ENCODE peak calls at places on chromosomes 11 and 22, in ten cellular contexts. A is HAP-1, C is sigmoid colon, U is adipocyte, M is thyroid gland, D is heart left ventricle, I is upper lobe of right lung, Q is endodermal cell, N is stomach, V is tibial nerve. T is an unnamed sample.

GRCh38 chr22:32940736-32941135 is 117.4 kb downstream of the SYN3 start:
- DNase-seq in Q (no peak), N (no peak), C (no peak), V (no peak), U (no peak), M (no peak), I (no peak), D (no peak), A (no peak), T (no peak)

GRCh38 chr11:37505406-37505805 is 907.4 kb upstream of the RAG2 start:
- DNase-seq in D (no peak), V (no peak), A (no peak), N (no peak), I (no peak), Q (peak; percentile 39), M (no peak), U (no peak), C (no peak), T (no peak)

GRCh38 chr22:18035740-18036139 is 11.4 kb upstream of the MICAL3 start:
- DNase-seq in U (no peak), M (peak; percentile 52), C (no peak), V (no peak), I (no peak), D (peak; percentile 48), A (no peak), Q (no peak), N (peak; percentile 36), T (no peak)

GRCh38 chr11:84800755-84801346 is 826.3 kb downstream of the DLG2 start:
- DNase-seq in D (no peak), N (no peak), I (no peak), Q (no peak), A (peak; percentile 60), V (no peak), M (no peak), C (no peak), U (peak; percentile 77), T (peak; percentile 55)

GRCh38 chr11:61049066-61049382 is 53.3 kb upstream of the CD5 start:
- DNase-seq in M (no peak), I (no peak), V (no peak), U (no peak), Q (no peak), A (no peak), D (no peak), N (no peak), C (no peak), T (no peak)

GRCh38 chr22:49362393-49362792 is 465.3 kb downstream of the BRD1 start:
- DNase-seq in M (no peak), U (no peak), N (peak; percentile 3), D (no peak), Q (no peak), C (no peak), I (no peak), A (no peak), V (no peak), T (no peak)

GRCh38 chr11:10405858-10406592 is 49.0 kb upstream of the AMPD3 start:
- DNase-seq in M (peak; percentile 72), D (peak; percentile 78), U (peak; percentile 97), I (no peak), A (peak; percentile 81), Q (peak; percentile 85), C (peak; percentile 88), V (no peak), N (peak; percentile 48), T (peak; percentile 90)

GRCh38 chr22:23856721-23857605 is 712 bp upstream of the SLC2A11 start:
- DNase-seq in Q (peak; percentile 87), C (peak; percentile 81), D (peak; percentile 61), A (peak; percentile 71), N (no peak), V (no peak), I (peak; percentile 77), U (peak; percentile 80), M (peak; percentile 61), T (no peak)

GRCh38 chr11:23574149-23574548 is 713.9 kb upstream of the CCDC179 start:
- DNase-seq in D (no peak), V (no peak), M (no peak), U (no peak), C (no peak), A (no peak), N (no peak), I (no peak), Q (no peak), T (no peak)

GRCh38 chr22:25282346-25282670 is 62.9 kb downstream of the CRYBB2 start:
- DNase-seq in M (no peak), U (no peak), A (no peak), I (no peak), D (no peak), V (no peak), C (no peak), N (no peak), Q (peak; percentile 78), T (no peak)

GRCh38 chr22:25282671-25283561 is 63.5 kb downstream of the CRYBB2 start:
- DNase-seq in I (no peak), A (no peak), M (no peak), Q (peak; percentile 87), V (no peak), C (no peak), U (no peak), N (no peak), D (no peak), T (no peak)

DNA sequence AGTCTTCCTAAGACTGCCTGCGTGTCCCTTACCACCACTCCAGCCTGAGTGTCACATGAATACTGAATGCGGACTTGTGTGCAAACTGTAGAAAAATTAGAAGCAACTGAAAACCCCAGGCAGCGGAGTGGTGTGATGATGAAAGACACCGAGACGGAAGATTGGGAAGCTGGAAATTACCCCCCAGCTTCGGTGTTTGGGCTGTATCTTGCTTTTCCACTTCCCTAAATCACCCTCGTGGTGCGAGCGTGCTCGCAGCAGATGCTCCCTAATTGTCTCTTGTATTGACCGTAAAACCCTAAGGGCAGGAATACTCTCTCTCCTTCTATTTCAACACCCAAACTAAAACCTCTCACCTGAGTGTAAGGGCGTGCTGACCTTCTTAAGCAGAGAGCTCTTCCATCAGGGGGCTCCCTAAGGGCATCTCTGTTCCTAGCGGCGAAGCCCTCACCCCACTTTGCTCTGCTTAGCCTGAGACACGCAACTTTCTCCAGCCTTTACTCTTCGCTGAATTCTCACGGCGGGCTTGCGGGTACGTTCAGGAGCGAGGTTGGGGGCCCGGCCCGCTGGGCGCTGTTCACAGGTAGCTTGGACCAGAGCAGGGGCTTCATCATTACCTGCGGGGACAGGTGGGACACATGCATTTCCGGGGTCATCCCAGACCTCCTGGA is 62.4 kb downstream of the CRYBB2 start:
- DNase-seq in M (no peak), D (no peak), V (no peak), I (no peak), A (no peak), U (no peak), N (no peak), Q (peak; percentile 68), C (no peak), T (no peak)
- H3K4me3 ChIP-seq in M (no peak overlapping the region), D (no peak overlapping the region), V (no peak overlapping the region), I (no peak overlapping the region), A (no peak overlapping the region), U (no peak overlapping the region), N (no peak overlapping the region), Q (peak overlapping the region; percentile 83), C (no peak overlapping the region), T (no peak overlapping the region)

GRCh38 chr11:116786360-116786759 is 1.5 kb downstream of the ZPR1 start:
- DNase-seq in V (no peak), C (no peak), M (no peak), A (no peak), I (no peak), D (no peak), U (no peak), N (no peak), Q (no peak), T (no peak)

GRCh38 chr11:116787786-116788486 is at the start of gene ZPR1:
- DNase-seq in D (peak; percentile 85), M (peak; percentile 82), V (peak; percentile 58), A (peak; percentile 80), U (peak; percentile 91), C (peak; percentile 92), I (peak; percentile 95), Q (peak; percentile 88), N (peak; percentile 89), T (no peak)

GRCh38 chr11:116788534-116788933 is 711 bp upstream of the ZPR1 start:
- DNase-seq in I (no peak), D (no peak), U (no peak), M (no peak), A (no peak), Q (no peak), C (no peak), N (no peak), V (no peak), T (no peak)

GRCh38 chr11:116787436-116787785 is 412 bp downstream of the ZPR1 start:
- DNase-seq in V (no peak), N (no peak), M (no peak), Q (no peak), I (no peak), D (no peak), U (peak; percentile 43), C (no peak), A (no peak), T (no peak)

GRCh38 chr11:116786966-116787365 is 857 bp downstream of the ZPR1 start:
- DNase-seq in I (no peak), N (no peak), C (no peak), Q (no peak), U (no peak), D (no peak), V (no peak), A (no peak), M (no peak), T (no peak)
- H3K4me3 ChIP-seq in I (peak overlapping the region; percentile 89), N (peak overlapping the region; percentile 99), C (peak overlapping the region; percentile 97), Q (peak overlapping the region; percentile 93), U (peak overlapping the region; percentile 89), D (peak overlapping the region; percentile 74), V (peak overlapping the region; percentile 67), A (peak overlapping the region; percentile 77), M (peak overlapping the region; percentile 92), T (peak overlapping the region; percentile 92)

GRCh38 chr11:105070221-105070789 is 25.2 kb upstream of the CARD16 start:
- DNase-seq in D (no peak), A (no peak), M (no peak), V (no peak), U (no peak), C (no peak), Q (no peak), N (no peak), I (no peak), T (no peak)
- H3K4me3 ChIP-seq in D (no peak overlapping the region), A (no peak overlapping the region), M (no peak overlapping the region), V (no peak overlapping the region), U (no peak overlapping the region), C (no peak overlapping the region), Q (no peak overlapping the region), N (no peak overlapping the region), I (no peak overlapping the region), T (no peak overlapping the region)

DNA sequence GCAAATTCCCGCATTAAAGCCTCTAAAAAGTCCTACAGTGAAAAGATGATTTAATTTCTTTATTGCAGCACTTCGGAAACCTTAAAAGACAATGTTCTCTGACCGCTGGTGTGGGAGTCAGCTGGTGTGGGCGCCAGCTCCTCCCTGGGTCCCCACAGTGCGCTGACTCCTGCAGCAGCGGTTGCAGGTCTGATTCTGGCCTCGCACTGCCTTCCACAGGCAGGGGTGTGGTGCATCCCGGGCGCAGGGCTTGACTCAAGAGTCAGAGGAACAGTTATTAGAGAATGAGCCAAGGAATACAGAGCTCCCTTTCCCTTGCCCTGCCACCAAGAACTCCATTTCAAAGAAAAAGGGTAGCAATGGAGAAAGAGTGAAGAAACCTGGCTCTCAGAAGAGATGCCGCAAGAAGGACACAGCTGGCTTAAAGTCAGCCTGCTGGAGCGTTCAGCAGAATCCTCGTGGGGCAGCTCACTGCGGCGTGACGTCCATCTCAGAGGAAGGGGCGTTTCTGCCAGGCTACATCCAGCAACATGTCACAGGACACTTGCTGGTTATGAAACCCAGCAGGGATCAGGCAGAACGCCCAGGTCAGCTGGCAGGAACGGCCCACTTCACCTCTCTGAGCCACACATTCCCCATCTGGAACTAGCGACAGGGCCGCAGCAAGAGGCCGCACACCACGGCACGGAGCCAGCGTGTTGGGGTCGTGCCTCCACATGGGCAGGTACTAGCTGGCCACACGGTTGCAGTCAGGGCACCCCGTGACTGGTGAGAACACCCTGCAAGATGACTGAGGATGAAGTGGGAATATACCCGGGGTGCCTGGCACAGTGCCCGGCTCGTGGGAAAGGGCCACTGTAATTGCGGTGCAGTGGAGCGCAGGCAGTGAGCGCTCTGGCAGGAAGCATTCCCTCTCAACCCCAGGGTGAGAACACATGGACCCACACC is 18.1 kb upstream of the EFCAB6 start:
- DNase-seq in C (peak; percentile 84), M (peak; percentile 80), N (no peak), D (peak; percentile 93), V (peak; percentile 70), Q (no peak), I (peak; percentile 71), U (peak; percentile 48), A (no peak), T (no peak)
- H3K4me3 ChIP-seq in C (no peak overlapping the region), M (no peak overlapping the region), N (no peak overlapping the region), D (no peak overlapping the region), V (no peak overlapping the region), Q (no peak overlapping the region), I (no peak overlapping the region), U (peak overlapping the region; percentile 35), A (no peak overlapping the region), T (no peak overlapping the region)